ENCODE peak calls at places on chromosomes 3 and 15, in seven cellular contexts. C, I, V, G, W, B and Z are unnamed samples.

GRCh38 chr3:141484701-141485287 is 2.0 kb upstream of the RASA2 start:
- DNase-seq in V (no peak), B (no peak), W (no peak), I (no peak), G (no peak), C (no peak), Z (no peak)

GRCh38 chr3:133693821-133694220 is 32.1 kb upstream of the TOPBP1 start:
- DNase-seq in I (no peak), G (peak; percentile 33), W (no peak), B (no peak), C (no peak), V (no peak), Z (no peak)

GRCh38 chr3:73431136-73431933 is 193.4 kb downstream of the PDZRN3 start:
- DNase-seq in V (peak; percentile 55), G (no peak), C (no peak), I (no peak), W (no peak), B (no peak), Z (no peak)

GRCh38 chr3:59654120-59654952 is 604.5 kb upstream of the CFAP20DC start:
- DNase-seq in B (no peak), V (no peak), W (no peak), I (no peak), C (no peak), G (peak; percentile 46), Z (no peak)

GRCh38 chr3:181913254-181913653 is 201.5 kb downstream of the SOX2 start:
- DNase-seq in G (no peak), C (no peak), I (no peak), W (no peak), V (no peak), B (no peak), Z (no peak)

GRCh38 chr3:30400924-30401323 is 205.5 kb upstream of the TGFBR2 start:
- DNase-seq in B (peak; percentile 15), W (no peak), G (no peak), V (no peak), C (no peak), I (no peak), Z (no peak)

GRCh38 chr3:21839592-21839991 is 88.6 kb upstream of the ZNF385D start:
- DNase-seq in I (peak; percentile 46), C (no peak), G (peak; percentile 7), B (peak; percentile 91), V (no peak), W (peak; percentile 0), Z (peak; percentile 79)

GRCh38 chr3:169575381-169575780 is 88.1 kb downstream of the MECOM start:
- DNase-seq in B (peak; percentile 39), V (peak; percentile 52), I (no peak), W (no peak), G (no peak), C (no peak), Z (peak; percentile 8)

GRCh38 chr15:59298255-59298856 is 74.3 kb downstream of the MYO1E start:
- DNase-seq in G (peak; percentile 71), V (no peak), C (no peak), W (no peak), B (no peak), I (no peak), Z (no peak)

GRCh38 chr3:11380314-11380713 is 108.1 kb downstream of the ATG7 start:
- DNase-seq in I (no peak), C (no peak), V (no peak), W (no peak), G (no peak), B (peak; percentile 39), Z (no peak)

GRCh38 chr3:53046171-53047170 is 598 bp upstream of the SFMBT1 start:
- DNase-seq in W (peak; percentile 82), V (peak; percentile 91), G (peak; percentile 44), C (peak; percentile 77), B (peak; percentile 17), I (peak; percentile 91), Z (no peak)

GRCh38 chr3:128425142-128425845 is 41.4 kb downstream of the DNAJB8 start:
- DNase-seq in G (no peak), I (no peak), B (no peak), W (no peak), C (no peak), V (no peak), Z (no peak)

GRCh38 chr15:69604050-69604378 is 151.4 kb downstream of the RPLP1 start:
- DNase-seq in B (no peak), G (peak; percentile 44), C (no peak), I (peak; percentile 59), V (no peak), W (no peak), Z (no peak)

GRCh38 chr3:188349276-188349962 is 195.5 kb downstream of the LPP start:
- DNase-seq in B (no peak), V (peak; percentile 28), G (no peak), C (no peak), W (peak; percentile 44), I (peak; percentile 52), Z (no peak)

DNA sequence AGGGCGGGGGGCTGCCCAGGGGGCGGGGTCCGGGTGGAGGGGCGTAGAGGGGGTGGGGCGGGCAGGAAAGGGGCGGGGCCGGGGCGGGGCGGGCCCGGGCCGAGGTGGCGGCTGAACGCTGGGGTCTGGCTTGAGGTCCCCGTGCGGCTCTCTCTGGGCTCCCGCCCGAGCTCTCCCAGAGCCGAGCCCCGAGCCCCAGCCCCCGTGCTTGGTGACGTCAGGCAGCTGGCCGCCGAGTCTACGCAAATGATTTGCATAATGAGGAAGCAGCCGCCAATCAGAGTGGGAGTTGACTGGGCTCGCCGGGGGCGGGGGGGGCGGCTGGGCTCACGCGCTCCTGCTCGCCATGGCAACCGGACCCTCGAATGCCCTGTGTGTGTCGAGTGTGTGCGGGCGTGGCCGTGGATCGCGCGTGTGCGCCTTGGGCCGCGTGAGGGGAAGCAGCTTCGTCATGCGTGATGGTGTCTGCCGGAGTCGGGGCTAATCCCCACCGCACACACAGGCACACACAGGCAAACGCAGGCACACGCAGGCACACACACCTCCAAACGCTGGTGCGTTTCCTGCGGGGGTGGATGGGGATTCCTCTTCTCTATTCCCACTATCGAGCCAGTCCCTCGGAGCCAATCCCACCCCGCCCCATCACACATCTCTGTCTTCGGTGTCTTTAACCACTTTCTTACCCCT is at the start of gene CELF6:
- DNase-seq in B (peak; percentile 79), C (peak; percentile 75), V (peak; percentile 99), G (peak; percentile 72), W (no peak), I (peak; percentile 97), Z (peak; percentile 28)
- H3K4me3 ChIP-seq in B (peak within 1 kb of the TSS; percentile 47), C (peak within 1 kb of the TSS; percentile 44), V (peak within 1 kb of the TSS; percentile 46), G (peak within 1 kb of the TSS; percentile 42), W (peak within 1 kb of the TSS; percentile 9), I (peak within 1 kb of the TSS; percentile 61), Z (peak within 1 kb of the TSS; percentile 47)

GRCh38 chr3:31622636-31623288 is 90.0 kb downstream of the STT3B start:
- DNase-seq in B (no peak), I (no peak), G (no peak), W (no peak), C (no peak), V (no peak), Z (no peak)
- TF ChIP-seq CTCF in B (no peak), I (no peak), G (no peak), W (no peak), C (no peak), V (no peak), Z (no peak)

GRCh38 chr3:46537789-46538188 is 28.3 kb downstream of the LRRC2 start:
- DNase-seq in C (no peak), B (no peak), V (no peak), G (no peak), W (peak; percentile 74), I (no peak), Z (no peak)

GRCh38 chr3:46540550-46540949 is 25.6 kb downstream of the LRRC2 start:
- DNase-seq in C (no peak), V (no peak), I (no peak), W (no peak), B (no peak), G (no peak), Z (no peak)

GRCh38 chr3:46538803-46539442 is 27.2 kb downstream of the LRRC2 start:
- DNase-seq in I (no peak), C (peak; percentile 66), V (no peak), B (peak; percentile 57), W (peak; percentile 99), G (no peak), Z (no peak)

GRCh38 chr3:46537316-46537715 is 28.8 kb downstream of the LRRC2 start:
- DNase-seq in V (no peak), I (no peak), W (no peak), B (no peak), C (no peak), G (no peak), Z (no peak)

GRCh38 chr3:46539443-46540005 is 26.6 kb downstream of the LRRC2 start:
- DNase-seq in W (peak; percentile 62), C (no peak), I (no peak), B (no peak), V (no peak), G (no peak), Z (no peak)
- H3K4me3 ChIP-seq in W (peak overlapping the region; percentile 56), C (no peak overlapping the region), I (no peak overlapping the region), B (no peak overlapping the region), V (no peak overlapping the region), G (no peak overlapping the region), Z (no peak overlapping the region)

DNA sequence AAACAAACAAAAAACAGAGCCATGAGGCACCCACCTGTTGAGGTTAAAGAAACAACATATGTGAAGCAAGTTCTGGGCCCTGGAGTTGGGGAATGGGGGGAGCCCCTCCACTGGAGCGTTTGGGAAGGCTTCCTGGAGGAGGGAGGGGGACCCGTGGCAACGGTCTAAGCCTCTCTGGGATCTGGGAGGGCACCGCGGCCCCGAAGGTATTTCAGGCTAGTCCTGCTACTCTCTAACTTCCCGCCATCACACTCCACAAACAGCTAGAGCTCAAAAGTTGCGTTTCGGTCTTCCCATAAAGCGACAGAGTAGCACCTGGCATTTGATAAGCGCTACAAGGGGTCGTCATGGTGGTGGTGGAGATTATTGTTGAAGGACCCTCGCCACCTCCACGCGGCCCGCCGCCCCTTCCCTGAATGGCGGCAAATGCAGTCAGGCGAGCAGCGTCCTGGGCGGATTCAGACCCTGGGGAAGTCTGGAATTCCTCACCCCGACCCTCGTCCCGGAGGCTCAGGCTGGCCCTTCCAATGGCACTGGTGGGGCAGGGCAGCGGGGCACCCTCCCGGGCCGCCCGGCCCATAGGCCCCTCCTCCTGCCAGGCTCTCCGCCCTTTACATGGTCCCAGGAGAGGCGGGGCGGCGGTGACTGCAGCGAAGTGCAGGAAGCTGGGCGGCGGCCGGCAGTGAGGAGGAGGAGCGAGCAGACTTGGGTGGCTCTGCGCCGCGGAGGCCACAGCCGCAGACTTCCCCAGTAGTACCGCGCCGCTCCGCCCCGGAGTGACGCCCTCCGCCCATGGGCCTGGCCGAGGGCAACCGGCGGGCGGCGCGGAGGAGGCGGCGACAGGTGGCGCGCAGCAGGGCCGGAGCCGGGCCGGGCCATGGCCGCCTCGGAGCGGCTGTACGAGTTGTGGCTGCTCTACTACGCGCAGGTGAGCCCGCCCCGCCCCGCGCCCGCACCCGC is at the start of gene NBEAL2:
- DNase-seq in W (peak; percentile 96), C (peak; percentile 98), G (peak; percentile 95), V (peak; percentile 95), B (peak; percentile 90), I (peak; percentile 96), Z (peak; percentile 53)
- TF ChIP-seq CTCF in W (no peak), C (no peak), G (no peak), V (no peak), B (no peak), I (no peak), Z (no peak)

DNA sequence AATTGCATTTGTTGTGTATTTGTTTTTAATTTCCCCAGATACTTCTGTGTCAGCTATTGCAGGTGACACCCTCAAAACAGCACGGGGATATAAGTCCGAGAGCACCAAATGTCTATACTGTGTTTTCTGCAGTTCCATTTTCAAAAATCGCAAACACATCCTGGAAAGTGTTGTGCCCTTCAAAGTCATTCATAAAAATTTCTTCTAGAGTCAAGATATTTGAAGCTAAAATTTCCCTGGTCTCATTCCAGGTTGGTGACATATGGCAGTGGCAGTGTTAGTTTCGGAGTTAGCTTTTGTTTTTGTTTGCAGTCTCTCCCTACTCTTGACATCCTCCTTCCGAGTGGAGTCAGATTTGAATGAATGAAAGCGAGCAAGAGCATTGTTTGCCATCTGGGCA is 3.2 kb upstream of the FSIP1 start:
- DNase-seq in I (no peak), V (no peak), C (no peak), G (no peak), W (no peak), B (no peak), Z (no peak)
- H3K4me3 ChIP-seq in I (no peak overlapping the region), V (no peak overlapping the region), C (no peak overlapping the region), G (no peak overlapping the region), W (no peak overlapping the region), B (no peak overlapping the region), Z (no peak overlapping the region)